ENCODE peak calls at places on chromosomes 1 and 21, in four cellular contexts. S, Z, E and X are unnamed samples.

GRCh38 chr1:26923711-26924110 is 2.2 kb downstream of the NUDC start:
- DNase-seq in E (no peak), Z (no peak), S (no peak), X (no peak)

GRCh38 chr1:55803429-55803828 is 588.3 kb upstream of the USP24 start:
- DNase-seq in S (no peak), E (no peak), Z (no peak), X (no peak)

GRCh38 chr1:98794196-98794886 is 132.8 kb downstream of the SNX7 start:
- DNase-seq in Z (peak), S (peak), E (peak), X (peak)

GRCh38 chr1:87369736-87370135 is 41.1 kb downstream of the LMO4 start:
- DNase-seq in Z (no peak), S (no peak), E (no peak), X (no peak)

GRCh38 chr1:221719987-221720386 is 21.9 kb downstream of the DUSP10 start:
- DNase-seq in S (no peak), E (no peak), Z (no peak), X (no peak)

GRCh38 chr1:46615735-46616134 is 876 bp downstream of the MOB3C start:
- DNase-seq in Z (no peak), E (no peak), S (no peak), X (no peak)

GRCh38 chr1:163528710-163529348 is 207.1 kb downstream of the NUF2 start:
- DNase-seq in Z (no peak), E (peak), S (peak), X (peak)

GRCh38 chr1:164265232-164265631 is 293.8 kb upstream of the PBX1 start:
- DNase-seq in Z (no peak), S (no peak), E (no peak), X (no peak)

GRCh38 chr1:64215576-64215975 is 12.2 kb downstream of the UBE2U start:
- DNase-seq in Z (no peak), E (no peak), S (no peak), X (no peak)

GRCh38 chr1:43786975-43787374 is 79.6 kb downstream of the ST3GAL3 start:
- DNase-seq in Z (no peak), S (no peak), E (no peak), X (peak)

GRCh38 chr1:162412002-162412401 is at the start of gene SH2D1B:
- DNase-seq in E (no peak), S (peak), Z (no peak), X (no peak)

GRCh38 chr1:157496121-157496526 is 56.2 kb downstream of the FCRL5 start:
- DNase-seq in Z (no peak), E (peak), S (peak), X (peak)

GRCh38 chr1:59076612-59077011 is 220.3 kb upstream of the FGGY start:
- DNase-seq in Z (no peak), S (peak), E (no peak), X (no peak)

GRCh38 chr21:31136891-31137290 is 98.6 kb upstream of the KRTAP19-8 start:
- DNase-seq in E (no peak), Z (peak), S (peak), X (no peak)

GRCh38 chr1:9814619-9815018 is 9.1 kb downstream of the CLSTN1 start:
- DNase-seq in E (no peak), Z (no peak), S (no peak), X (no peak)

GRCh38 chr1:26358411-26359384 is 4.8 kb upstream of the CRYBG2 start:
- DNase-seq in S (no peak), E (peak), Z (no peak), X (peak)

GRCh38 chr21:34129039-34129891 is 55.9 kb downstream of the MRPS6 start:
- DNase-seq in Z (no peak), E (no peak), S (peak), X (no peak)

GRCh38 chr1:193062698-193063463 is 3.5 kb downstream of the RO60 start:
- DNase-seq in E (no peak), Z (no peak), S (no peak), X (no peak)

GRCh38 chr1:44672254-44672955 is 1.9 kb downstream of the TMEM53 start:
- DNase-seq in Z (peak), S (no peak), E (no peak), X (no peak)

DNA sequence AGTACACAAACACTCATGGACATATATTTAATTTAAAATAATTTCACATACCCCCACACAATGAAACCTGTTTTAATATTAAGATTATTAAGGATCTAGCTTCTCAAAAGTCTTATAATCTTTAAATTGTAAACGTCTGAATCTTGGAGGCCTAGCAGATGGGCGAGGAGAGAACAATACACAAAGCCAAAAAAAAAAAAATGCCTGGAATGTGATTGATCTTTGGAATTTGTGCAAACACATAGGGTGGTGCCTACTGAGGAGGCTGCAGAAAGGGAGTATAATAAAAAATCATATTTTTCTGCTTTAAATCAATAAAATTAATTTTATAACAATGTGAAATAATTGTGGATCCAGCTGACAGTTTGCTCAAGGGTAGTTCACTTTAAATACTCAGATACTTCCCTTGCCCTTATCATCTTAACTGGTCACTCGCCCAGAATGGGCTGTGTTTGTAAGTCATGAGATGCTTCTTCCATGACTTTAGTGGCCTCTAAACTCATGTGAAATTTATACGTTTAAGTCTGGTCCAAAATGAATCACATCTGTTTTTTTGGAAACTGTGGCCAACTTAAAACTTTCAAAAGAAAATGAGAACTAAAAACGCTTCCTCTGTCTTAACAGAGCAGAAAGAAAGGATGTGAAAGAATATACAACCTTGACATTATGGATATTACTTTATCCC is 802.8 kb upstream of the CXADR start:
- DNase-seq in S (no peak), E (no peak), Z (no peak), X (peak)
- TF ChIP-seq ATF3 in S (no peak), E (no peak), Z (no peak), X (no peak)

GRCh38 chr21:41927727-41928409 is 25.9 kb downstream of the C2CD2 start:
- DNase-seq in Z (no peak), S (no peak), E (no peak), X (no peak)

GRCh38 chr21:41926807-41927171 is 27.0 kb downstream of the C2CD2 start:
- DNase-seq in S (no peak), E (no peak), Z (no peak), X (no peak)

GRCh38 chr21:41931041-41931451 is 22.8 kb downstream of the C2CD2 start:
- DNase-seq in S (no peak), Z (no peak), E (no peak), X (no peak)

GRCh38 chr21:41929248-41929647 is 24.6 kb downstream of the C2CD2 start:
- DNase-seq in S (no peak), E (no peak), Z (no peak), X (no peak)

GRCh38 chr21:41928621-41929220 is 25.1 kb downstream of the C2CD2 start:
- DNase-seq in S (no peak), E (no peak), Z (peak), X (no peak)
- TF ChIP-seq ZBTB33 in S (no peak), E (no peak), Z (no peak), X (no peak)

GRCh38 chr1:183090386-183091006 is 67.3 kb downstream of the LAMC1 start:
- DNase-seq in Z (no peak), S (no peak), E (no peak), X (peak)
- TF ChIP-seq ATF3 in Z (no peak), S (no peak), E (no peak), X (no peak)

GRCh38 chr1:228136908-228137307 is 3.2 kb upstream of the GUK1 start:
- DNase-seq in E (no peak), S (no peak), Z (no peak), X (no peak)
- TF ChIP-seq ZBTB33 in E (no peak), S (no peak), Z (no peak), X (no peak)

GRCh38 chr1:119711804-119712341 is at the start of gene PHGDH:
- DNase-seq in S (peak), Z (peak), E (peak), X (peak)
- TF ChIP-seq ATF3 in S (no peak), Z (no peak), E (no peak), X (no peak)

GRCh38 chr21:35207322-35207721 is 158.2 kb upstream of the RUNX1 start:
- DNase-seq in E (no peak), Z (no peak), S (no peak), X (no peak)
- TF ChIP-seq ZBTB33 in E (no peak), Z (no peak), S (no peak), X (no peak)

GRCh38 chr1:40243371-40243770 is 4.4 kb upstream of the TMCO2 start:
- DNase-seq in E (no peak), S (no peak), Z (no peak), X (no peak)
- TF ChIP-seq ATF3 in E (no peak), S (no peak), Z (no peak), X (no peak)

GRCh38 chr1:1721201-1721600 is 3.0 kb downstream of the CDK11A start:
- DNase-seq in E (no peak), Z (no peak), S (peak), X (no peak)
- TF ChIP-seq ZBTB33 in E (no peak), Z (no peak), S (no peak), X (no peak)

DNA sequence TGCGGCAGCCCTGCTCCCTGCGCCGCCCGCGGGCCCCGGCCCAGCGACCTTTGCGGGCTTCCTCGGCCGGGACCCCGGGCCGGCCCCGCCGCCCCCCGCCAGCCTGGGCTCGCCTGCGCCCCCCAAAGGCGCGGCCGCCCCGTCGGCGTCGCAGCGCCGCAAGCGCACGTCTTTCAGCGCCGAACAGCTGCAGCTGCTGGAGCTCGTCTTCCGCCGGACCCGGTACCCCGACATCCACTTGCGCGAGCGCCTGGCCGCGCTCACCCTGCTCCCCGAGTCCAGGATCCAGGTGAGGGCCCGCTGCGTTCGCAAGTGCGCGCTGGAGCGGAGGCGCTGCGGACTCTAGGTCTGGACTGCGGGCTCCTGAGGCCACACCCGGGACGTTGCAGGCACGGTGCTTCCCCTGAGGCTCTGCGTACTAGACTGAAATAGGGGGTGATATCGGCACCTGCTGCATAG is 351 bp downstream of the MIXL1 start:
- DNase-seq in E (no peak), S (no peak), Z (no peak), X (no peak)
- TF ChIP-seq ATF3 in E (no peak), S (no peak), Z (no peak), X (no peak)